ENCODE peak calls at places on chromosome 1, in nine cellular contexts. Z, J, G, F, K, H, R, N and B are unnamed samples.

GRCh38 chr1:17732475-17732874 is 22.7 kb upstream of the ACTL8 start:
- DNase-seq in H (peak; percentile 27), Z (no peak), R (no peak), F (no peak), G (no peak), N (peak; percentile 43), J (no peak), K (no peak), B (no peak)

GRCh38 chr1:63454269-63454668 is 68.8 kb downstream of the ITGB3BP start:
- DNase-seq in Z (no peak), H (no peak), N (peak; percentile 41), G (no peak), F (no peak), R (peak; percentile 38), K (no peak), J (no peak), B (no peak)

GRCh38 chr1:216456682-216457081 is 33.4 kb upstream of the USH2A start:
- DNase-seq in G (no peak), N (peak; percentile 84), K (peak; percentile 59), J (peak; percentile 12), H (peak; percentile 87), Z (no peak), R (peak; percentile 56), F (no peak), B (no peak)

GRCh38 chr1:23469372-23469982 is 14.5 kb downstream of the ASAP3 start:
- DNase-seq in Z (no peak), K (no peak), H (no peak), N (no peak), R (no peak), F (no peak), G (no peak), J (no peak), B (no peak)

GRCh38 chr1:224205438-224205840 is 22.4 kb downstream of the DEGS1 start:
- DNase-seq in J (no peak), R (peak; percentile 63), Z (no peak), G (no peak), K (no peak), F (no peak), H (peak; percentile 39), N (peak; percentile 83), B (no peak)

GRCh38 chr1:4654764-4655673 is 610 bp downstream of the AJAP1 start:
- DNase-seq in Z (no peak), G (no peak), F (peak; percentile 25), K (no peak), N (no peak), J (no peak), R (no peak), H (no peak), B (no peak)

GRCh38 chr1:64495878-64496277 is 25.9 kb downstream of the CACHD1 start:
- DNase-seq in N (no peak), J (no peak), Z (no peak), K (no peak), H (no peak), R (no peak), F (no peak), G (no peak), B (no peak)

GRCh38 chr1:214344897-214345296 is 63.9 kb downstream of the SMYD2 start:
- DNase-seq in N (no peak), Z (no peak), R (no peak), H (no peak), K (no peak), F (no peak), J (no peak), G (no peak), B (no peak)

GRCh38 chr1:166166701-166167394 is at the start of gene FAM78B:
- DNase-seq in J (peak; percentile 71), R (peak; percentile 77), N (peak; percentile 64), H (peak; percentile 80), Z (peak; percentile 38), K (no peak), G (peak; percentile 68), F (peak; percentile 52), B (peak; percentile 83)

GRCh38 chr1:27634166-27634981 is 611 bp downstream of the FGR start:
- DNase-seq in H (peak; percentile 25), Z (no peak), J (no peak), R (peak; percentile 32), F (peak; percentile 73), K (no peak), N (no peak), G (no peak), B (peak; percentile 75)

GRCh38 chr1:1073743-1074587 is at the start of gene RNF223:
- DNase-seq in R (no peak), F (no peak), N (no peak), G (no peak), H (no peak), Z (no peak), K (no peak), J (no peak), B (peak; percentile 48)

GRCh38 chr1:180026556-180026955 is 71.9 kb downstream of the CEP350 start:
- DNase-seq in H (no peak), N (peak; percentile 79), F (no peak), K (no peak), R (peak; percentile 76), Z (no peak), J (no peak), G (no peak), B (no peak)

GRCh38 chr1:116268211-116268610 is 104.8 kb upstream of the ATP1A1 start:
- DNase-seq in F (no peak), Z (no peak), H (peak; percentile 68), K (no peak), G (peak; percentile 4), N (peak; percentile 10), R (peak; percentile 37), J (no peak), B (no peak)

GRCh38 chr1:243179714-243180113 is 75.4 kb downstream of the CEP170 start:
- DNase-seq in Z (no peak), N (peak; percentile 25), H (no peak), J (no peak), K (no peak), G (no peak), R (no peak), F (no peak), B (no peak)

GRCh38 chr1:30034627-30035521 is 688.5 kb downstream of the MATN1 start:
- DNase-seq in Z (no peak), N (no peak), H (peak; percentile 49), K (no peak), F (no peak), J (no peak), G (no peak), R (peak; percentile 8), B (no peak)